ENCODE peak calls at places on chromosome 7, in four cellular contexts. I is cortex of kidney; T is posterior cingulate gyrus; F is stimulated activated CD8-positive, alpha-beta memory T cell treated with anti-CD3 and anti-CD28 coated beads, Interleukin-2, amount 100 ng/mL, for 1 hour. X is an unnamed sample.

GRCh38 chr7:120412665-120413064 is 139.7 kb downstream of the KCND2 start:
- DNase-seq in I (no peak), T (no peak), F (no peak), X (no peak)

GRCh38 chr7:101302641-101303101 is 18.9 kb downstream of the IFT22 start:
- DNase-seq in I (no peak), T (peak), F (no peak), X (no peak)

GRCh38 chr7:144842377-144842851 is 6.6 kb upstream of the TPK1 start:
- DNase-seq in I (no peak), T (no peak), F (no peak), X (no peak)

GRCh38 chr7:129202058-129202777 is 13.8 kb downstream of the SMO start:
- DNase-seq in I (no peak), T (no peak), F (no peak), X (no peak)

GRCh38 chr7:34759477-34760125 is 101.6 kb downstream of the NPSR1 start:
- DNase-seq in I (no peak), T (no peak), F (no peak), X (peak)

GRCh38 chr7:108526768-108527017 is 758 bp upstream of the PNPLA8 start:
- DNase-seq in I (no peak), T (no peak), F (no peak), X (no peak)

GRCh38 chr7:109549461-109549860 is 979.8 kb downstream of the DNAJB9 start:
- DNase-seq in I (no peak), T (no peak), F (no peak), X (peak)

GRCh38 chr7:2687338-2687869 is 598 bp upstream of the AMZ1 start:
- DNase-seq in I (no peak), T (no peak), F (no peak), X (no peak)

GRCh38 chr7:1917221-1918062 is 247.4 kb downstream of the ELFN1 start:
- DNase-seq in I (no peak), T (no peak), F (no peak), X (no peak)

GRCh38 chr7:76346097-76346496 is 12.7 kb downstream of the YWHAG start:
- DNase-seq in I (no peak), T (no peak), F (no peak), X (no peak)

GRCh38 chr7:131164025-131164899 is 163.4 kb upstream of the MKLN1 start:
- DNase-seq in I (no peak), T (no peak), F (no peak), X (no peak)

GRCh38 chr7:74051629-74052410 is 23.8 kb downstream of the ELN start:
- DNase-seq in I (no peak), T (peak), F (no peak), X (no peak)

GRCh38 chr7:151784843-151785680 is 91.9 kb downstream of the PRKAG2 start:
- DNase-seq in I (no peak), T (no peak), F (no peak), X (no peak)

GRCh38 chr7:31873816-31874597 is 187.0 kb downstream of the PPP1R17 start:
- DNase-seq in I (no peak), T (no peak), F (no peak), X (no peak)